ENCODE peak calls at places on chromosomes 16 and 17, in six cellular contexts. J, C, E, K, N and B are unnamed samples.

GRCh38 chr17:74803971-74804370 is 27.8 kb upstream of the NAT9 start:
- DNase-seq in N (no peak), J (no peak), E (no peak), K (no peak), C (no peak), B (no peak)

GRCh38 chr17:67238976-67239375 is 6.0 kb downstream of the HELZ start:
- DNase-seq in N (no peak), E (no peak), C (no peak), K (no peak), J (no peak), B (no peak)

GRCh38 chr16:56312556-56312955 is 112.8 kb downstream of the AMFR start:
- DNase-seq in N (no peak), J (no peak), E (no peak), C (no peak), K (no peak), B (no peak)

GRCh38 chr17:58083491-58084316 is 485 bp downstream of the DYNLL2 start:
- DNase-seq in J (peak), N (no peak), C (peak), E (peak), K (peak), B (no peak)

GRCh38 chr17:65629234-65629690 is 67.8 kb upstream of the AXIN2 start:
- DNase-seq in C (no peak), J (no peak), N (no peak), E (no peak), K (no peak), B (no peak)

GRCh38 chr17:58279016-58279671 is 1.6 kb downstream of the MPO start:
- DNase-seq in E (no peak), J (no peak), C (no peak), K (peak), N (no peak), B (no peak)

GRCh38 chr17:72338847-72339790 is 218.3 kb downstream of the SOX9 start:
- DNase-seq in K (no peak), C (no peak), E (no peak), J (no peak), N (no peak), B (no peak)

GRCh38 chr16:241866-242265 is 7.2 kb downstream of the FAM234A start:
- DNase-seq in N (no peak), J (no peak), K (no peak), C (no peak), E (no peak), B (peak)

GRCh38 chr17:58282442-58282841 is 1.7 kb upstream of the MPO start:
- DNase-seq in C (no peak), K (peak), E (no peak), J (no peak), N (no peak), B (no peak)

GRCh38 chr16:86854058-86854621 is 275.8 kb downstream of the FOXL1 start:
- DNase-seq in E (no peak), J (no peak), N (no peak), C (no peak), K (no peak), B (no peak)

GRCh38 chr16:85249830-85250455 is 137.7 kb upstream of the CIBAR2 start:
- DNase-seq in C (no peak), E (no peak), N (no peak), J (no peak), K (no peak), B (no peak)

GRCh38 chr16:75012380-75013081 is 13.7 kb downstream of the ZNRF1 start:
- DNase-seq in K (no peak), E (no peak), J (no peak), N (no peak), C (no peak), B (no peak)

GRCh38 chr17:50609376-50610074 is 25.2 kb upstream of the ABCC3 start:
- DNase-seq in N (no peak), C (no peak), E (no peak), J (no peak), K (no peak), B (no peak)

GRCh38 chr17:59762826-59763374 is 55.4 kb downstream of the VMP1 start:
- DNase-seq in E (no peak), K (no peak), C (no peak), N (no peak), J (no peak), B (no peak)

GRCh38 chr16:20612551-20613470 is 36.6 kb upstream of the ACSM2B start:
- DNase-seq in J (no peak), C (no peak), E (no peak), N (peak), K (peak), B (no peak)

GRCh38 chr16:73196670-73197069 is 148.7 kb upstream of the ZFHX3 start:
- DNase-seq in K (peak), E (peak), J (no peak), N (peak), C (no peak), B (no peak)

GRCh38 chr16:79651363-79651762 is 50.8 kb upstream of the MAF start:
- DNase-seq in K (no peak), J (no peak), N (peak), E (no peak), C (no peak), B (no peak)

GRCh38 chr17:79165756-79166473 is 91.3 kb downstream of the ENGASE start:
- DNase-seq in E (no peak), N (no peak), K (no peak), J (no peak), C (no peak), B (no peak)

GRCh38 chr17:51419476-51419875 is 159.1 kb downstream of the UTP18 start:
- DNase-seq in K (no peak), E (no peak), N (no peak), C (no peak), J (no peak), B (no peak)

GRCh38 chr17:28720247-28720996 is 637 bp downstream of the RPL23A start:
- DNase-seq in K (no peak), N (no peak), C (no peak), J (no peak), E (no peak), B (no peak)

GRCh38 chr16:73878616-73879015 is 418.0 kb upstream of the PSMD7 start:
- DNase-seq in E (no peak), J (no peak), C (no peak), K (no peak), N (no peak), B (no peak)

GRCh38 chr17:8447816-8448215 is 12.1 kb downstream of the NDEL1 start:
- DNase-seq in N (no peak), J (no peak), K (no peak), E (no peak), C (no peak), B (no peak)

GRCh38 chr16:53069772-53070171 is 15.0 kb downstream of the CHD9 start:
- DNase-seq in J (no peak), N (no peak), K (no peak), E (no peak), C (no peak), B (no peak)

GRCh38 chr16:29898135-29898534 is 1.2 kb downstream of the SEZ6L2 start:
- DNase-seq in E (no peak), C (no peak), J (no peak), N (no peak), K (no peak), B (no peak)